ENCODE peak calls at places on chromosomes 2 and 18, in four cellular contexts. One of them, this sample, is unnamed.

GRCh38 chr18:56575819-56576663 is 62.4 kb downstream of the TXNL1 start:
- DNase-seq in tibial nerve: no peak
- DNase-seq in uterus: no peak
- DNase-seq in lung: no peak
- DNase-seq in this sample: peak

GRCh38 chr2:239152239-239152915 is 248.4 kb downstream of the HDAC4 start:
- DNase-seq in tibial nerve: peak
- DNase-seq in uterus: peak
- DNase-seq in lung: no peak
- DNase-seq in this sample: no peak

GRCh38 chr18:48477353-48477752 is 61.5 kb upstream of the CTIF start:
- DNase-seq in tibial nerve: no peak
- DNase-seq in uterus: no peak
- DNase-seq in lung: no peak
- DNase-seq in this sample: no peak

GRCh38 chr2:220521591-220521990 is 894.2 kb downstream of the SLC4A3 start:
- DNase-seq in tibial nerve: no peak
- DNase-seq in uterus: no peak
- DNase-seq in lung: no peak
- DNase-seq in this sample: no peak

GRCh38 chr2:103445356-103445755 is 683.5 kb downstream of the TMEM182 start:
- DNase-seq in tibial nerve: no peak
- DNase-seq in uterus: no peak
- DNase-seq in lung: no peak
- DNase-seq in this sample: no peak

GRCh38 chr2:98730053-98730850 is 680 bp downstream of the MGAT4A start:
- DNase-seq in tibial nerve: peak
- DNase-seq in uterus: peak
- DNase-seq in lung: peak
- DNase-seq in this sample: no peak

GRCh38 chr2:181672255-181673008 is 7.9 kb downstream of the NEUROD1 start:
- DNase-seq in tibial nerve: no peak
- DNase-seq in uterus: no peak
- DNase-seq in lung: no peak
- DNase-seq in this sample: no peak

GRCh38 chr2:137976274-137976673 is 12.0 kb downstream of the HNMT start:
- DNase-seq in tibial nerve: no peak
- DNase-seq in uterus: no peak
- DNase-seq in lung: no peak
- DNase-seq in this sample: no peak

GRCh38 chr2:183604065-183604464 is 479.8 kb downstream of the NUP35 start:
- DNase-seq in tibial nerve: no peak
- DNase-seq in uterus: no peak
- DNase-seq in lung: no peak
- DNase-seq in this sample: no peak

GRCh38 chr2:71510196-71510807 is 56.9 kb downstream of the DYSF start:
- DNase-seq in tibial nerve: peak
- DNase-seq in uterus: peak
- DNase-seq in lung: peak
- DNase-seq in this sample: peak

GRCh38 chr2:47907097-47907781 is 941 bp upstream of the FBXO11 start:
- DNase-seq in tibial nerve: peak
- DNase-seq in uterus: peak
- DNase-seq in lung: no peak
- DNase-seq in this sample: peak

GRCh38 chr2:111940333-111940902 is 42.0 kb downstream of the MERTK start:
- DNase-seq in tibial nerve: no peak
- DNase-seq in uterus: no peak
- DNase-seq in lung: no peak
- DNase-seq in this sample: no peak

GRCh38 chr2:41414486-41415230 is 633.2 kb upstream of the PKDCC start:
- DNase-seq in tibial nerve: no peak
- DNase-seq in uterus: no peak
- DNase-seq in lung: no peak
- DNase-seq in this sample: peak

GRCh38 chr18:52459890-52460289 is 119.9 kb downstream of the DCC start:
- DNase-seq in tibial nerve: no peak
- DNase-seq in uterus: no peak
- DNase-seq in lung: no peak
- DNase-seq in this sample: no peak

GRCh38 chr2:217477583-217477982 is 525.2 kb downstream of the TNS1 start:
- DNase-seq in tibial nerve: no peak
- DNase-seq in uterus: no peak
- DNase-seq in lung: no peak
- DNase-seq in this sample: no peak

GRCh38 chr2:226583715-226584114 is 215.9 kb downstream of the IRS1 start:
- DNase-seq in tibial nerve: no peak
- DNase-seq in uterus: no peak
- DNase-seq in lung: no peak
- DNase-seq in this sample: peak

GRCh38 chr2:12262681-12263436 is 453.9 kb upstream of the TRIB2 start:
- DNase-seq in tibial nerve: no peak
- DNase-seq in uterus: peak
- DNase-seq in lung: no peak
- DNase-seq in this sample: peak

GRCh38 chr2:127049927-127050802 is 56.8 kb downstream of the BIN1 start:
- DNase-seq in tibial nerve: no peak
- DNase-seq in uterus: peak
- DNase-seq in lung: no peak
- DNase-seq in this sample: peak

GRCh38 chr18:32677578-32677977 is 95.2 kb downstream of the KLHL14 start:
- DNase-seq in tibial nerve: no peak
- DNase-seq in uterus: no peak
- DNase-seq in lung: no peak
- DNase-seq in this sample: no peak

GRCh38 chr18:32669549-32670165 is 103.2 kb downstream of the KLHL14 start:
- DNase-seq in tibial nerve: no peak
- DNase-seq in uterus: no peak
- DNase-seq in lung: no peak
- DNase-seq in this sample: no peak

GRCh38 chr18:32670727-32671126 is 102.1 kb downstream of the KLHL14 start:
- DNase-seq in tibial nerve: no peak
- DNase-seq in uterus: no peak
- DNase-seq in lung: no peak
- DNase-seq in this sample: no peak

GRCh38 chr18:32674491-32674890 is 98.3 kb downstream of the KLHL14 start:
- DNase-seq in tibial nerve: no peak
- DNase-seq in uterus: no peak
- DNase-seq in lung: no peak
- DNase-seq in this sample: no peak
- TF ChIP-seq CTCF in tibial nerve: no peak
- TF ChIP-seq CTCF in uterus: no peak
- TF ChIP-seq CTCF in lung: no peak
- TF ChIP-seq CTCF in this sample: peak

GRCh38 chr18:79465392-79465991 is 69.8 kb downstream of the NFATC1 start:
- DNase-seq in tibial nerve: no peak
- DNase-seq in uterus: no peak
- DNase-seq in lung: no peak
- DNase-seq in this sample: peak
- H3K4me3 ChIP-seq in tibial nerve: no peak
- H3K4me3 ChIP-seq in uterus: no peak
- H3K4me3 ChIP-seq in lung: no peak
- H3K4me3 ChIP-seq in this sample: peak

GRCh38 chr2:15860051-15860663 is 80.2 kb upstream of the MYCN start:
- DNase-seq in tibial nerve: no peak
- DNase-seq in uterus: no peak
- DNase-seq in lung: no peak
- DNase-seq in this sample: no peak

GRCh38 chr2:15863089-15863488 is 77.3 kb upstream of the MYCN start:
- DNase-seq in tibial nerve: no peak
- DNase-seq in uterus: no peak
- DNase-seq in lung: no peak
- DNase-seq in this sample: no peak

GRCh38 chr2:15861172-15861822 is 79.1 kb upstream of the MYCN start:
- DNase-seq in tibial nerve: no peak
- DNase-seq in uterus: no peak
- DNase-seq in lung: no peak
- DNase-seq in this sample: no peak

GRCh38 chr2:15861898-15862297 is 78.5 kb upstream of the MYCN start:
- DNase-seq in tibial nerve: no peak
- DNase-seq in uterus: no peak
- DNase-seq in lung: no peak
- DNase-seq in this sample: no peak

GRCh38 chr2:15860760-15861159 is 79.6 kb upstream of the MYCN start:
- DNase-seq in tibial nerve: no peak
- DNase-seq in uterus: no peak
- DNase-seq in lung: no peak
- DNase-seq in this sample: no peak
- TF ChIP-seq CTCF in tibial nerve: no peak
- TF ChIP-seq CTCF in uterus: no peak
- TF ChIP-seq CTCF in lung: no peak
- TF ChIP-seq CTCF in this sample: no peak

GRCh38 chr18:3053081-3053480 is 40.1 kb upstream of the LPIN2 start:
- DNase-seq in tibial nerve: no peak
- DNase-seq in uterus: no peak
- DNase-seq in lung: no peak
- DNase-seq in this sample: no peak
- H3K4me3 ChIP-seq in tibial nerve: no peak
- H3K4me3 ChIP-seq in uterus: no peak
- H3K4me3 ChIP-seq in lung: no peak
- H3K4me3 ChIP-seq in this sample: no peak